ENCODE peak calls at places on chromosomes 13 and 19, in nine cellular contexts. B is trophoblast cell; A is body of pancreas; C is mesendoderm; Z is effector memory CD4-positive, alpha-beta T cell; O is OCI-LY7; V is uterus; T is fibroblast of lung; N is thoracic aorta. X is an unnamed sample.

GRCh38 chr13:51907040-51907732 is 45.4 kb downstream of the CCDC70 start:
- DNase-seq in N (no peak), B (no peak), A (no peak), V (no peak), O (no peak), T (no peak), C (no peak), Z (no peak), X (no peak)

GRCh38 chr19:10701955-10702307 is 692 bp downstream of the QTRT1 start:
- DNase-seq in T (no peak), V (no peak), C (peak; percentile 77), A (no peak), N (no peak), Z (no peak), B (no peak), O (peak; percentile 66), X (peak; percentile 69)

GRCh38 chr19:4446801-4447200 is 10.8 kb downstream of the UBXN6 start:
- DNase-seq in V (no peak), B (no peak), C (no peak), T (no peak), N (no peak), A (no peak), O (no peak), Z (no peak), X (no peak)

GRCh38 chr13:105969761-105970160 is 565.7 kb downstream of the EFNB2 start:
- DNase-seq in Z (no peak), C (no peak), T (no peak), V (no peak), N (no peak), O (no peak), B (peak; percentile 72), A (no peak), X (no peak)

GRCh38 chr19:44282846-44283245 is 22.0 kb downstream of the ZNF235 start:
- DNase-seq in A (no peak), O (no peak), B (no peak), N (no peak), T (no peak), V (no peak), C (no peak), Z (no peak), X (no peak)

GRCh38 chr13:94800423-94800822 is 88.1 kb upstream of the SOX21 start:
- DNase-seq in V (no peak), T (peak; percentile 2), C (no peak), O (no peak), B (no peak), A (no peak), Z (no peak), N (no peak), X (no peak)

GRCh38 chr19:20661150-20661819 is at the start of gene ZNF626:
- DNase-seq in B (peak; percentile 98), T (peak; percentile 99), O (peak; percentile 94), N (peak; percentile 98), Z (peak; percentile 76), V (peak; percentile 98), A (peak; percentile 98), C (peak; percentile 99), X (no peak)

GRCh38 chr13:50393641-50394040 is 378.4 kb downstream of the KCNRG start:
- DNase-seq in C (peak; percentile 28), V (no peak), A (no peak), Z (no peak), O (no peak), B (no peak), T (no peak), N (no peak), X (peak; percentile 47)

GRCh38 chr19:2043269-2043641 is 7.8 kb downstream of the MKNK2 start:
- DNase-seq in C (no peak), B (no peak), V (peak; percentile 18), N (no peak), T (no peak), A (no peak), O (no peak), Z (no peak), X (no peak)

GRCh38 chr19:1015061-1015781 is 5.7 kb downstream of the TMEM259 start:
- DNase-seq in N (no peak), Z (no peak), T (no peak), O (no peak), B (no peak), C (no peak), V (no peak), A (no peak), X (no peak)

GRCh38 chr19:1015782-1016646 is 4.9 kb downstream of the TMEM259 start:
- DNase-seq in C (peak; percentile 46), T (no peak), Z (no peak), A (no peak), N (no peak), V (no peak), O (no peak), B (no peak), X (no peak)

GRCh38 chr19:1012334-1012733 is 8.6 kb downstream of the TMEM259 start:
- DNase-seq in B (no peak), A (no peak), O (no peak), T (no peak), V (no peak), C (no peak), N (no peak), Z (no peak), X (no peak)

GRCh38 chr19:1013218-1013617 is 7.7 kb downstream of the TMEM259 start:
- DNase-seq in A (no peak), O (no peak), C (no peak), B (no peak), V (no peak), Z (no peak), N (no peak), T (no peak), X (no peak)

GRCh38 chr19:1014161-1015060 is 6.5 kb downstream of the TMEM259 start:
- DNase-seq in V (no peak), C (no peak), A (no peak), Z (no peak), T (no peak), B (no peak), N (no peak), O (no peak), X (no peak)
- H3K4me1 ChIP-seq in V (peaks cover 6% of the 10 kb centered on the region), C (peaks cover 4% of the 10 kb centered on the region), A (peaks cover 45% of the 10 kb centered on the region), Z (peaks cover 36% of the 10 kb centered on the region), T (peaks cover 28% of the 10 kb centered on the region), B (peaks cover 25% of the 10 kb centered on the region), N (peaks cover 40% of the 10 kb centered on the region), O (peaks cover 31% of the 10 kb centered on the region), X (peaks cover 5% of the 10 kb centered on the region)

GRCh38 chr13:87680298-87680697 is 9.1 kb downstream of the SLITRK5 start:
- DNase-seq in Z (no peak), N (no peak), O (peak; percentile 81), B (peak; percentile 15), A (no peak), V (no peak), T (peak; percentile 15), C (peak; percentile 20), X (no peak)

GRCh38 chr13:87677334-87678234 is 6.4 kb downstream of the SLITRK5 start:
- DNase-seq in N (no peak), V (no peak), A (peak; percentile 51), O (peak; percentile 94), T (peak; percentile 10), Z (no peak), B (no peak), C (peak; percentile 67), X (no peak)

GRCh38 chr13:87676254-87677042 is 5.3 kb downstream of the SLITRK5 start:
- DNase-seq in T (no peak), B (no peak), C (peak; percentile 57), V (no peak), Z (no peak), O (peak; percentile 12), A (no peak), N (no peak), X (no peak)

GRCh38 chr13:87677043-87677333 is 5.8 kb downstream of the SLITRK5 start:
- DNase-seq in V (no peak), C (no peak), O (no peak), T (no peak), A (no peak), N (no peak), B (no peak), Z (no peak), X (no peak)

GRCh38 chr13:87678353-87678752 is 7.2 kb downstream of the SLITRK5 start:
- DNase-seq in T (no peak), B (no peak), Z (no peak), V (no peak), O (peak; percentile 61), C (no peak), A (no peak), N (no peak), X (no peak)
- H3K4me3 ChIP-seq in T (no peak overlapping the region), B (no peak overlapping the region), Z (peak overlapping the region; percentile 35), V (peak overlapping the region; percentile 26), O (peak overlapping the region; percentile 69), C (peak overlapping the region; percentile 25), A (no peak overlapping the region), N (peak overlapping the region; percentile 72), X (no peak overlapping the region)

DNA sequence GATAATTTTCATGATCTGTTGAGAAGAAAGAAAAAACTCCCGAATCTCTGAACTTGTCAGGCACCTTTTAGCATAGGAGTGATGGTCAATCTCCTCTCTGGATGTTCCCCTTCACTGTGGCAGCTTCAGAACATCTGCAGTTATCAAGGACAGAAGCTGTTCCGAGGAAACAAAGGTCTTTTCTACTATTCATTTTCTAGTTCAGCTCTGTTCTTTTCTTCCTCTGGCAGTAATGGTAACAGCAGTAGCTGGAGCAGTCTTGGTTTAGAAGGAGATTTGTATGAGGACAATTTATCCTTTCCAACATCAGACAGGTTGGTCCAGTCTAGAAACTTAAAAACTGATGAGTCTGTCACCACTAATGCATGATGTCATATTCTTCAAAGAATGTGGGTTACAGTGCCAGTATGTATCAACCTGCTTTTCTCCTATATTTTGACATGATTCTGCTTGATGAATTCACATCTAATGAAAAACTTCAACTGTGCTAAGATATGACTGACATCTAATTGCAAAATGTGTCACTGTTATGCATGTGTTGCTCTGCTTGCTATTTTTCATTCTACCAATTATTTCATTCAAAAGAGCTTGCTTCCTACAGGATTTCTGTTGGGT is 41.0 kb downstream of the AKAP11 start:
- DNase-seq in A (no peak), T (no peak), C (no peak), O (no peak), V (no peak), Z (no peak), B (no peak), N (no peak), X (no peak)
- H3K36me3 ChIP-seq in A (no peaks in the 10 kb centered on the region), T (peaks cover 2% of the 10 kb centered on the region), C (no peaks in the 10 kb centered on the region), O (peaks cover 95% of the 10 kb centered on the region), V (no peaks in the 10 kb centered on the region), Z (peaks cover 28% of the 10 kb centered on the region), B (peaks cover 4% of the 10 kb centered on the region), N (peaks cover 5% of the 10 kb centered on the region), X (peaks cover 29% of the 10 kb centered on the region)

GRCh38 chr19:47725759-47726401 is 12.7 kb downstream of the EHD2 start:
- DNase-seq in C (no peak), A (no peak), N (no peak), B (peak; percentile 71), O (no peak), Z (no peak), V (no peak), T (no peak), X (no peak)

GRCh38 chr19:47719047-47719885 is 6.0 kb downstream of the EHD2 start:
- DNase-seq in Z (no peak), B (no peak), T (peak; percentile 99), V (peak; percentile 95), C (no peak), A (peak; percentile 83), O (no peak), N (peak; percentile 36), X (no peak)

GRCh38 chr19:47716270-47716937 is 3.2 kb downstream of the EHD2 start:
- DNase-seq in N (no peak), Z (no peak), B (no peak), T (no peak), A (no peak), C (no peak), V (no peak), O (no peak), X (no peak)

GRCh38 chr19:47723573-47723923 is 10.3 kb downstream of the EHD2 start:
- DNase-seq in O (no peak), V (peak; percentile 82), B (peak; percentile 46), T (peak; percentile 93), Z (no peak), A (peak; percentile 77), N (no peak), C (peak; percentile 42), X (no peak)

GRCh38 chr19:47720669-47721068 is 7.4 kb downstream of the EHD2 start:
- DNase-seq in Z (no peak), V (no peak), N (no peak), T (no peak), O (no peak), A (no peak), B (no peak), C (no peak), X (no peak)
- H3K4me1 ChIP-seq in Z (no peaks in the 10 kb centered on the region), V (no peaks in the 10 kb centered on the region), N (peaks cover 75% of the 10 kb centered on the region), T (peaks cover 49% of the 10 kb centered on the region), O (no peaks in the 10 kb centered on the region), A (peaks cover 33% of the 10 kb centered on the region), B (peaks cover 9% of the 10 kb centered on the region), C (no peaks in the 10 kb centered on the region), X (peaks cover 5% of the 10 kb centered on the region)